ENCODE peak calls at places on chromosome 14, in eight cellular contexts. K is transverse colon; Y is mesothelial cell of epicardium; U is CD8-positive, alpha-beta memory T cell; E is HTR-8/SVneo; P is neuronal stem cell; L is upper lobe of right lung; Q is NCI-H1048. A is an unnamed sample.
A peak's percentile ranks its signal among the peaks of the same experiment; 100 is the strongest.

GRCh38 chr14:24607635-24608492 is 1.6 kb downstream of the GZMH start:
- DNase-seq in K (no peak), Y (no peak), U (no peak), E (no peak), P (no peak), L (no peak), Q (no peak), A (no peak)

GRCh38 chr14:93269341-93270068 is 62.4 kb downstream of the UBR7 start:
- DNase-seq in K (no peak), Y (no peak), U (no peak), E (no peak), P (no peak), L (no peak), Q (no peak), A (no peak)

GRCh38 chr14:78611031-78611430 is 440.9 kb downstream of the NRXN3 start:
- DNase-seq in K (no peak), Y (no peak), U (no peak), E (no peak), P (no peak), L (no peak), Q (no peak), A (no peak)

GRCh38 chr14:22838631-22839041 is 2.3 kb downstream of the MMP14 start:
- DNase-seq in K (peak; percentile 25), Y (no peak), U (no peak), E (no peak), P (no peak), L (no peak), Q (no peak), A (no peak)

GRCh38 chr14:89619616-89620273 is 202.7 kb upstream of the FOXN3 start:
- DNase-seq in K (no peak), Y (no peak), U (no peak), E (no peak), P (no peak), L (no peak), Q (no peak), A (no peak)

GRCh38 chr14:33035795-33036194 is 97.1 kb downstream of the NPAS3 start:
- DNase-seq in K (no peak), Y (no peak), U (no peak), E (no peak), P (no peak), L (no peak), Q (no peak), A (no peak)

GRCh38 chr14:89409961-89410360 is 7.1 kb downstream of the FOXN3 start:
- DNase-seq in K (no peak), Y (no peak), U (no peak), E (no peak), P (no peak), L (peak; percentile 54), Q (no peak), A (peak; percentile 6)

GRCh38 chr14:32408018-32408417 is 78.9 kb downstream of the AKAP6 start:
- DNase-seq in K (no peak), Y (peak; percentile 61), U (no peak), E (no peak), P (no peak), L (no peak), Q (no peak), A (no peak)

GRCh38 chr14:20794644-20795369 is 7.8 kb downstream of the RNASE1 start:
- DNase-seq in K (no peak), Y (no peak), U (no peak), E (no peak), P (no peak), L (no peak), Q (no peak), A (no peak)

GRCh38 chr14:100584056-100585031 is 2.9 kb downstream of the BEGAIN start:
- DNase-seq in K (no peak), Y (no peak), U (no peak), E (no peak), P (no peak), L (peak; percentile 27), Q (no peak), A (peak; percentile 71)

A was measured in mesenteric fat pad.